ENCODE peak calls at places on chromosomes 3 and 15, in five cellular contexts. One of them, this sample, is unnamed.

GRCh38 chr3:141255864-141256263 is 24.2 kb downstream of the PXYLP1 start:
- DNase-seq in B cell: no peak
- DNase-seq in HTR-8/SVneo: no peak
- DNase-seq in stimulated activated CD4-positive, alpha-beta T cell treated with anti-CD3 and anti-CD28 coated beads, Interleukin-15, amount 100 ng/mL, for 24 hours: peak; percentile 56
- DNase-seq in amniotic stem cell: no peak
- DNase-seq in this sample: no peak

GRCh38 chr3:9870978-9871377 is 9.1 kb downstream of the CIDEC start:
- DNase-seq in B cell: no peak
- DNase-seq in HTR-8/SVneo: no peak
- DNase-seq in stimulated activated CD4-positive, alpha-beta T cell treated with anti-CD3 and anti-CD28 coated beads, Interleukin-15, amount 100 ng/mL, for 24 hours: no peak
- DNase-seq in amniotic stem cell: peak; percentile 43
- DNase-seq in this sample: no peak

GRCh38 chr3:175932586-175932985 is 1073.5 kb downstream of the NAALADL2 start:
- DNase-seq in B cell: no peak
- DNase-seq in HTR-8/SVneo: no peak
- DNase-seq in stimulated activated CD4-positive, alpha-beta T cell treated with anti-CD3 and anti-CD28 coated beads, Interleukin-15, amount 100 ng/mL, for 24 hours: no peak
- DNase-seq in amniotic stem cell: no peak
- DNase-seq in this sample: no peak

GRCh38 chr3:76570436-76571057 is 469.4 kb upstream of the ROBO2 start:
- DNase-seq in B cell: no peak
- DNase-seq in HTR-8/SVneo: peak; percentile 8
- DNase-seq in stimulated activated CD4-positive, alpha-beta T cell treated with anti-CD3 and anti-CD28 coated beads, Interleukin-15, amount 100 ng/mL, for 24 hours: no peak
- DNase-seq in amniotic stem cell: no peak
- DNase-seq in this sample: no peak

GRCh38 chr3:52245322-52246263 is at the start of gene PPM1M:
- DNase-seq in B cell: peak; percentile 92
- DNase-seq in HTR-8/SVneo: peak; percentile 65
- DNase-seq in stimulated activated CD4-positive, alpha-beta T cell treated with anti-CD3 and anti-CD28 coated beads, Interleukin-15, amount 100 ng/mL, for 24 hours: peak; percentile 67
- DNase-seq in amniotic stem cell: no peak
- DNase-seq in this sample: no peak

GRCh38 chr15:81002004-81002253 is 1.2 kb downstream of the TLNRD1 start:
- DNase-seq in B cell: peak; percentile 87
- DNase-seq in HTR-8/SVneo: no peak
- DNase-seq in stimulated activated CD4-positive, alpha-beta T cell treated with anti-CD3 and anti-CD28 coated beads, Interleukin-15, amount 100 ng/mL, for 24 hours: no peak
- DNase-seq in amniotic stem cell: peak; percentile 12
- DNase-seq in this sample: peak; percentile 71

GRCh38 chr3:72907851-72908620 is 20.2 kb downstream of the GXYLT2 start:
- DNase-seq in B cell: no peak
- DNase-seq in HTR-8/SVneo: no peak
- DNase-seq in stimulated activated CD4-positive, alpha-beta T cell treated with anti-CD3 and anti-CD28 coated beads, Interleukin-15, amount 100 ng/mL, for 24 hours: no peak
- DNase-seq in amniotic stem cell: no peak
- DNase-seq in this sample: no peak

GRCh38 chr15:80871801-80872327 is 92.7 kb downstream of the CEMIP start:
- DNase-seq in B cell: no peak
- DNase-seq in HTR-8/SVneo: no peak
- DNase-seq in stimulated activated CD4-positive, alpha-beta T cell treated with anti-CD3 and anti-CD28 coated beads, Interleukin-15, amount 100 ng/mL, for 24 hours: no peak
- DNase-seq in amniotic stem cell: no peak
- DNase-seq in this sample: no peak

GRCh38 chr15:42499888-42500609 is 4.6 kb downstream of the SNAP23 start:
- DNase-seq in B cell: no peak
- DNase-seq in HTR-8/SVneo: no peak
- DNase-seq in stimulated activated CD4-positive, alpha-beta T cell treated with anti-CD3 and anti-CD28 coated beads, Interleukin-15, amount 100 ng/mL, for 24 hours: no peak
- DNase-seq in amniotic stem cell: no peak
- DNase-seq in this sample: no peak

GRCh38 chr15:74530771-74531143 is 10.3 kb upstream of the ARID3B start:
- DNase-seq in B cell: no peak
- DNase-seq in HTR-8/SVneo: no peak
- DNase-seq in stimulated activated CD4-positive, alpha-beta T cell treated with anti-CD3 and anti-CD28 coated beads, Interleukin-15, amount 100 ng/mL, for 24 hours: no peak
- DNase-seq in amniotic stem cell: no peak
- DNase-seq in this sample: no peak

GRCh38 chr15:90103669-90104329 is 1.5 kb upstream of the IDH2 start:
- DNase-seq in B cell: no peak
- DNase-seq in HTR-8/SVneo: no peak
- DNase-seq in stimulated activated CD4-positive, alpha-beta T cell treated with anti-CD3 and anti-CD28 coated beads, Interleukin-15, amount 100 ng/mL, for 24 hours: no peak
- DNase-seq in amniotic stem cell: no peak
- DNase-seq in this sample: no peak

GRCh38 chr3:54188176-54188791 is 65.9 kb downstream of the CACNA2D3 start:
- DNase-seq in B cell: peak; percentile 27
- DNase-seq in HTR-8/SVneo: peak; percentile 27
- DNase-seq in stimulated activated CD4-positive, alpha-beta T cell treated with anti-CD3 and anti-CD28 coated beads, Interleukin-15, amount 100 ng/mL, for 24 hours: peak; percentile 23
- DNase-seq in amniotic stem cell: peak; percentile 13
- DNase-seq in this sample: no peak

GRCh38 chr3:2713923-2714322 is 396.3 kb downstream of the IL5RA start:
- DNase-seq in B cell: no peak
- DNase-seq in HTR-8/SVneo: no peak
- DNase-seq in stimulated activated CD4-positive, alpha-beta T cell treated with anti-CD3 and anti-CD28 coated beads, Interleukin-15, amount 100 ng/mL, for 24 hours: peak; percentile 17
- DNase-seq in amniotic stem cell: no peak
- DNase-seq in this sample: no peak

GRCh38 chr3:16239082-16239770 is 25.5 kb downstream of the DPH3 start:
- DNase-seq in B cell: no peak
- DNase-seq in HTR-8/SVneo: no peak
- DNase-seq in stimulated activated CD4-positive, alpha-beta T cell treated with anti-CD3 and anti-CD28 coated beads, Interleukin-15, amount 100 ng/mL, for 24 hours: no peak
- DNase-seq in amniotic stem cell: no peak
- DNase-seq in this sample: no peak

GRCh38 chr3:49673715-49674490 is at the start of gene APEH:
- DNase-seq in B cell: peak; percentile 98
- DNase-seq in HTR-8/SVneo: peak; percentile 96
- DNase-seq in stimulated activated CD4-positive, alpha-beta T cell treated with anti-CD3 and anti-CD28 coated beads, Interleukin-15, amount 100 ng/mL, for 24 hours: peak; percentile 100
- DNase-seq in amniotic stem cell: no peak
- DNase-seq in this sample: peak; percentile 88

GRCh38 chr15:82808634-82809041 is 790 bp upstream of the WHAMM start:
- DNase-seq in B cell: no peak
- DNase-seq in HTR-8/SVneo: no peak
- DNase-seq in stimulated activated CD4-positive, alpha-beta T cell treated with anti-CD3 and anti-CD28 coated beads, Interleukin-15, amount 100 ng/mL, for 24 hours: no peak
- DNase-seq in amniotic stem cell: no peak
- DNase-seq in this sample: no peak

GRCh38 chr3:18556503-18556902 is 131.4 kb upstream of the SATB1 start:
- DNase-seq in B cell: no peak
- DNase-seq in HTR-8/SVneo: no peak
- DNase-seq in stimulated activated CD4-positive, alpha-beta T cell treated with anti-CD3 and anti-CD28 coated beads, Interleukin-15, amount 100 ng/mL, for 24 hours: peak; percentile 88
- DNase-seq in amniotic stem cell: no peak
- DNase-seq in this sample: no peak

GRCh38 chr3:122497425-122497824 is 17.3 kb downstream of the KPNA1 start:
- DNase-seq in B cell: no peak
- DNase-seq in HTR-8/SVneo: peak; percentile 63
- DNase-seq in stimulated activated CD4-positive, alpha-beta T cell treated with anti-CD3 and anti-CD28 coated beads, Interleukin-15, amount 100 ng/mL, for 24 hours: peak; percentile 51
- DNase-seq in amniotic stem cell: peak; percentile 30
- DNase-seq in this sample: no peak